ENCODE peak calls at places on chromosomes 2 and 18, in eight cellular contexts. One of them, this sample, is unnamed.

GRCh38 chr2:117557626-117558025 is 256.9 kb upstream of the DDX18 start:
- DNase-seq in mucosa of gallbladder: no peak
- DNase-seq in AG20443: no peak
- DNase-seq in amniotic epithelial cell: no peak
- DNase-seq in CD14-positive monocyte: no peak
- DNase-seq in heart right ventricle: no peak
- DNase-seq in epithelial cell of proximal tubule: no peak
- DNase-seq in PC-9: no peak
- DNase-seq in this sample: no peak

GRCh38 chr2:219571311-219572236 is at the start of gene OBSL1:
- DNase-seq in CD14-positive monocyte: no peak
- DNase-seq in heart right ventricle: peak; percentile 84
- DNase-seq in PC-9: peak; percentile 78
- DNase-seq in amniotic epithelial cell: peak; percentile 97
- DNase-seq in epithelial cell of proximal tubule: no peak
- DNase-seq in mucosa of gallbladder: no peak
- DNase-seq in AG20443: peak; percentile 84
- DNase-seq in this sample: peak; percentile 98

GRCh38 chr18:25282282-25282681 is 69.7 kb downstream of the ZNF521 start:
- DNase-seq in epithelial cell of proximal tubule: no peak
- DNase-seq in AG20443: no peak
- DNase-seq in CD14-positive monocyte: no peak
- DNase-seq in mucosa of gallbladder: peak; percentile 13
- DNase-seq in PC-9: no peak
- DNase-seq in amniotic epithelial cell: no peak
- DNase-seq in heart right ventricle: no peak
- DNase-seq in this sample: no peak

GRCh38 chr2:33021542-33022259 is 74.9 kb downstream of the LTBP1 start:
- DNase-seq in mucosa of gallbladder: no peak
- DNase-seq in epithelial cell of proximal tubule: no peak
- DNase-seq in amniotic epithelial cell: peak; percentile 68
- DNase-seq in AG20443: no peak
- DNase-seq in heart right ventricle: no peak
- DNase-seq in CD14-positive monocyte: no peak
- DNase-seq in PC-9: no peak
- DNase-seq in this sample: peak; percentile 4

GRCh38 chr18:57929922-57930321 is 114.1 kb upstream of the NEDD4L start:
- DNase-seq in CD14-positive monocyte: no peak
- DNase-seq in AG20443: no peak
- DNase-seq in amniotic epithelial cell: no peak
- DNase-seq in heart right ventricle: no peak
- DNase-seq in PC-9: no peak
- DNase-seq in epithelial cell of proximal tubule: no peak
- DNase-seq in mucosa of gallbladder: no peak
- DNase-seq in this sample: no peak

GRCh38 chr18:48942554-48943261 is 8.1 kb downstream of the SMAD7 start:
- DNase-seq in amniotic epithelial cell: peak; percentile 99
- DNase-seq in CD14-positive monocyte: no peak
- DNase-seq in PC-9: peak; percentile 95
- DNase-seq in epithelial cell of proximal tubule: peak; percentile 99
- DNase-seq in AG20443: peak; percentile 89
- DNase-seq in heart right ventricle: no peak
- DNase-seq in mucosa of gallbladder: peak; percentile 59
- DNase-seq in this sample: peak; percentile 96

GRCh38 chr18:73670536-73670935 is 477.1 kb downstream of the FBXO15 start:
- DNase-seq in amniotic epithelial cell: no peak
- DNase-seq in PC-9: peak; percentile 88
- DNase-seq in epithelial cell of proximal tubule: no peak
- DNase-seq in mucosa of gallbladder: no peak
- DNase-seq in CD14-positive monocyte: no peak
- DNase-seq in AG20443: no peak
- DNase-seq in heart right ventricle: no peak
- DNase-seq in this sample: no peak

GRCh38 chr2:188285049-188285448 is 6.6 kb upstream of the GULP1 start:
- DNase-seq in mucosa of gallbladder: peak; percentile 31
- DNase-seq in PC-9: no peak
- DNase-seq in heart right ventricle: no peak
- DNase-seq in CD14-positive monocyte: no peak
- DNase-seq in amniotic epithelial cell: no peak
- DNase-seq in epithelial cell of proximal tubule: no peak
- DNase-seq in AG20443: no peak
- DNase-seq in this sample: no peak

GRCh38 chr2:217995741-217996141 is 7.1 kb downstream of the TNS1 start:
- DNase-seq in CD14-positive monocyte: no peak
- DNase-seq in mucosa of gallbladder: peak; percentile 30
- DNase-seq in epithelial cell of proximal tubule: no peak
- DNase-seq in AG20443: peak; percentile 82
- DNase-seq in PC-9: no peak
- DNase-seq in heart right ventricle: peak; percentile 65
- DNase-seq in amniotic epithelial cell: no peak
- DNase-seq in this sample: peak; percentile 94

GRCh38 chr18:69845588-69846506 is 101.8 kb downstream of the CD226 start:
- DNase-seq in epithelial cell of proximal tubule: no peak
- DNase-seq in amniotic epithelial cell: peak; percentile 13
- DNase-seq in AG20443: no peak
- DNase-seq in mucosa of gallbladder: no peak
- DNase-seq in CD14-positive monocyte: no peak
- DNase-seq in PC-9: no peak
- DNase-seq in heart right ventricle: no peak
- DNase-seq in this sample: no peak

GRCh38 chr2:195563857-195564512 is 93.0 kb upstream of the SLC39A10 start:
- DNase-seq in amniotic epithelial cell: peak; percentile 94
- DNase-seq in heart right ventricle: no peak
- DNase-seq in epithelial cell of proximal tubule: no peak
- DNase-seq in AG20443: peak; percentile 54
- DNase-seq in CD14-positive monocyte: no peak
- DNase-seq in mucosa of gallbladder: no peak
- DNase-seq in PC-9: peak; percentile 75
- DNase-seq in this sample: peak; percentile 86

GRCh38 chr2:152477347-152478092 is 142.5 kb downstream of the FMNL2 start:
- DNase-seq in epithelial cell of proximal tubule: no peak
- DNase-seq in CD14-positive monocyte: no peak
- DNase-seq in PC-9: no peak
- DNase-seq in mucosa of gallbladder: no peak
- DNase-seq in amniotic epithelial cell: no peak
- DNase-seq in AG20443: no peak
- DNase-seq in heart right ventricle: no peak
- DNase-seq in this sample: no peak

This sample was measured in osteoblast.